ENCODE peak calls at places on chromosomes 13 and 19, in four cellular contexts. One of them, this sample, is unnamed.
A peak's percentile ranks its signal among the peaks of the same experiment; 100 is the strongest.

GRCh38 chr19:34711890-34712289 is 22.2 kb upstream of the ZNF181 start:
- DNase-seq in transverse colon: no peak
- DNase-seq in uterus: no peak
- DNase-seq in IMR-90: no peak
- DNase-seq in this sample: no peak

GRCh38 chr13:66663206-66663605 is 566.9 kb downstream of the PCDH9 start:
- DNase-seq in transverse colon: no peak
- DNase-seq in uterus: no peak
- DNase-seq in IMR-90: no peak
- DNase-seq in this sample: no peak

GRCh38 chr19:4390017-4390861 is 10.1 kb downstream of the SH3GL1 start:
- DNase-seq in transverse colon: peak; percentile 30
- DNase-seq in uterus: no peak
- DNase-seq in IMR-90: peak; percentile 56
- DNase-seq in this sample: no peak

GRCh38 chr19:17687857-17688784 is at the start of gene UNC13A:
- DNase-seq in transverse colon: peak; percentile 13
- DNase-seq in uterus: no peak
- DNase-seq in IMR-90: peak; percentile 29
- DNase-seq in this sample: no peak

GRCh38 chr13:30376426-30377311 is 45.6 kb upstream of the UBE2L5 start:
- DNase-seq in transverse colon: peak; percentile 67
- DNase-seq in uterus: no peak
- DNase-seq in IMR-90: no peak
- DNase-seq in this sample: peak; percentile 16

GRCh38 chr13:24203726-24204295 is 43.3 kb downstream of the SPATA13 start:
- DNase-seq in transverse colon: no peak
- DNase-seq in uterus: no peak
- DNase-seq in IMR-90: peak; percentile 50
- DNase-seq in this sample: no peak

GRCh38 chr19:34260771-34261173 is 6.4 kb downstream of the GARRE1 start:
- DNase-seq in transverse colon: no peak
- DNase-seq in uterus: no peak
- DNase-seq in IMR-90: peak; percentile 43
- DNase-seq in this sample: no peak

GRCh38 chr13:82758056-82758455 is 1124.2 kb downstream of the SLITRK1 start:
- DNase-seq in transverse colon: no peak
- DNase-seq in uterus: no peak
- DNase-seq in IMR-90: peak; percentile 17
- DNase-seq in this sample: no peak

GRCh38 chr19:31181535-31181934 is 167.7 kb downstream of the TSHZ3 start:
- DNase-seq in transverse colon: no peak
- DNase-seq in uterus: no peak
- DNase-seq in IMR-90: no peak
- DNase-seq in this sample: no peak

GRCh38 chr19:18478545-18479311 is 40.8 kb upstream of the ISYNA1 start:
- DNase-seq in transverse colon: peak; percentile 76
- DNase-seq in uterus: peak; percentile 78
- DNase-seq in IMR-90: peak; percentile 94
- DNase-seq in this sample: peak; percentile 46

GRCh38 chr19:31938675-31939074 is 406.7 kb upstream of the ZNF507 start:
- DNase-seq in transverse colon: no peak
- DNase-seq in uterus: no peak
- DNase-seq in IMR-90: no peak
- DNase-seq in this sample: no peak

GRCh38 chr19:53942001-53942786 is 20.5 kb upstream of the CACNG8 start:
- DNase-seq in transverse colon: no peak
- DNase-seq in uterus: no peak
- DNase-seq in IMR-90: no peak
- DNase-seq in this sample: no peak
- TF ChIP-seq CTCF in transverse colon: no peak
- TF ChIP-seq CTCF in uterus: no peak
- TF ChIP-seq CTCF in IMR-90: no peak
- TF ChIP-seq CTCF in this sample: no peak

DNA sequence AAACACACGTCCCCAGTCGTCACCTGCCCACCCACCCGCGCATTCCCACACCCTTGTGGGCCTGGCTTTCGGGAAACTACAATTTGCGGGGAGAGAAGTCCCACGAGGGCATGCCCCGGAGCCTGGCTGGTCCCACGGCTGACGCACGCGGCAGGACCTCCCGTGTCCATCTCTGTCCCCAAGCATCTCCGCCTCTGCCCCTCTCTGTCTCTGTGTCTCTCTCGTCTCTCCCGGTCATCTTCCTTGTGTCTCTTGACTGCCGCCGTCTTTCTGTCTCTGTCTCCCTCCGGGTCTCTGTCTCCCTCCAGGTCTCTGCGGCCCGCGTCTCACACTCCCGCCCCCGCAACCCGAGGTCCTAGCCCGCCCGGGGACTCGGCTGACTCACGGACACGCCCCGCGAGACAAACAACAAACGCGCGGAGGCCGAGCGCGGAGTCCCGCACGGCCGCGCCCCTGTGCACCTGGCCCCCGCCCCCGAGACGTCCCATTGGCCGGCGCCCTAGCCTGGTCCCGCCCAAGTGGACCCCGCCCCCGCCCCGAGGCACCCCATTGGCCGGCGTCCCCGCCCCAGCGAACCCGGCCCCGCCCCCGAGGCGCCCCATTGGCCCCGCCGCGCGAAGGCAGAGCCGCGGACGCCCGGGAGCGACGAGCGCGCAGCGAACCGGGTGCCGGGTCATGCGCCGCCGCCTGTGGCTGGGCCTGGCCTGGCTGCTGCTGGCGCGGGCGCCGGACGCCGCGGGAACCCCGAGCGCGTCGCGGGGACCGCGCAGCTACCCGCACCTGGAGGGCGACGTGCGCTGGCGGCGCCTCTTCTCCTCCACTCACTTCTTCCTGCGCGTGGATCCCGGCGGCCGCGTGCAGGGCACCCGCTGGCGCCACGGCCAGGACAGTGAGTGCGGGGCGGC is at the start of gene FGF22:
- DNase-seq in transverse colon: peak; percentile 97
- DNase-seq in uterus: peak; percentile 93
- DNase-seq in IMR-90: peak; percentile 74
- DNase-seq in this sample: peak; percentile 63
- TF ChIP-seq POLR2A in transverse colon: no peak
- TF ChIP-seq POLR2A in uterus: no peak
- TF ChIP-seq POLR2A in IMR-90: no peak
- TF ChIP-seq POLR2A in this sample: no peak

GRCh38 chr19:41501854-41502253 is 58.9 kb downstream of the ERICH4 start:
- DNase-seq in transverse colon: no peak
- DNase-seq in uterus: no peak
- DNase-seq in IMR-90: no peak
- DNase-seq in this sample: no peak
- H3K27ac ChIP-seq in transverse colon: no peak overlapping the region
- H3K27ac ChIP-seq in uterus: peak overlapping the region; percentile 34
- H3K27ac ChIP-seq in IMR-90: no peak overlapping the region
- H3K27ac ChIP-seq in this sample: peak overlapping the region; percentile 67

DNA sequence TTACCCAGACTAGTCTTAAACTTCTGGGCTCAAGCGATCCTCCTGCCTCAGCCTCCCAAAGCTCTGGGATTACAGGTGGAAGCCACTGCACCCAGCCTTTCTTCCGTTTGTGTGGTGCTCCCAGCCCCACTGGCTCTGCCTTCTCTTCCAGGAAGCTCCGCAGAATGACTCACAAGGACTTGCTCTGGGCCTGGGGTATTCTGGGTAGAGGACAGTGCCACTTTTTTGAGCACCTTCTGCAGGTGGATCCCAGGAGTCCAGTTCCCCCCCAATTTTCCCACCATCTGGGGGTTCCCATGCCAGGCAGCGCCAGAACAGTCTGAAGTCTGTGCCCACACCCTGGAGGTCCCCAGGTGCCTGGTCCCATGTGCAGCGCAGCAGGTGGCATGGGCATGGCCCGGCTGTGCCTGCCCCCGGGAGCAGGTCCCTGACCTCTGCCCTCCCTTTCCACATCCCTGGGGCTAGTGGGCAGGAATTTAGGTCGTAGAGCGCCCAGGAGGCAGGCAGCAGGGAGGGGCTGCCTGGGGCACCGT is 1.6 kb downstream of the REEP6 start:
- DNase-seq in transverse colon: no peak
- DNase-seq in uterus: no peak
- DNase-seq in IMR-90: no peak
- DNase-seq in this sample: no peak
- TF ChIP-seq CTCF in transverse colon: no peak
- TF ChIP-seq CTCF in uterus: no peak
- TF ChIP-seq CTCF in IMR-90: no peak
- TF ChIP-seq CTCF in this sample: no peak

GRCh38 chr13:42574435-42575311 is 721 bp downstream of the TNFSF11 start:
- DNase-seq in transverse colon: no peak
- DNase-seq in uterus: no peak
- DNase-seq in IMR-90: no peak
- DNase-seq in this sample: no peak
- TF ChIP-seq POLR2A in transverse colon: no peak
- TF ChIP-seq POLR2A in uterus: no peak
- TF ChIP-seq POLR2A in IMR-90: no peak
- TF ChIP-seq POLR2A in this sample: no peak

DNA sequence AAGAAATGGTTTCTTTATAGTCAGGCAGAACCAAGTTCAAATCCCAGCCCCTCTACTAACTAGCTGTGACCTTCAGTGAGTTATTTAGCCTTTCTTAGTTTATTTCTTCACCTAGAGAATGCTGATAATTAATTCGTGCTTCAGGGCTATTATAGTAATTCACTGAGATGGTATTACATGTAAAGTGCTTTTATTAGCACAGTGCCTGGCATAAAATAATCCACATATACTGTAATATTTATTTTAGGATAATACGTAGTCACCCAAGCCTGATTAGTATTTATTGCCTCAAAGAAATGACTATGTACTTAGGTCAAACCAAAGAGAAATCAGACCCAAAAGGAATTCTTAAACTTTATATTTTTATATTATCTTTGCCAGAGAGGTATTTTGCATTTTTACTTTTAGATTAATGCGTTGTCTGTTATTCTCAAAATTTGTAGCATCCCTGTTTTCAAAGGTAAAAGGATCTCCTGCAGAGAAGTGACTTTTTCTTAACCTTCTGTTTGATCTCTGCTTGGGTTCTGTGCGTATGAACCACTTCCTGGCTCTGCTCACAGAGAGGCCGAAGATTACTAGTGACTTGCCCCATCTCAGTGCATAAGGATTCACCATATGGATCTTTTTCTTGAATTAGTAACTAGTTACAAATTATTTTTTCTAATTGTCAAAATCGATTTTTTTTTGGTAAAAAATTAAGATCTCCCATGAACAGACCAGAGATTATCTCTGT is 19.7 kb downstream of the UBAC2 start:
- DNase-seq in transverse colon: no peak
- DNase-seq in uterus: no peak
- DNase-seq in IMR-90: no peak
- DNase-seq in this sample: no peak
- H3K27ac ChIP-seq in transverse colon: no peak overlapping the region
- H3K27ac ChIP-seq in uterus: no peak overlapping the region
- H3K27ac ChIP-seq in IMR-90: no peak overlapping the region
- H3K27ac ChIP-seq in this sample: no peak overlapping the region

GRCh38 chr19:51664131-51664530 is 17.5 kb upstream of the SIGLEC14 start:
- DNase-seq in transverse colon: no peak
- DNase-seq in uterus: no peak
- DNase-seq in IMR-90: no peak
- DNase-seq in this sample: no peak

GRCh38 chr19:51668167-51668566 is 21.5 kb upstream of the SIGLEC14 start:
- DNase-seq in transverse colon: no peak
- DNase-seq in uterus: no peak
- DNase-seq in IMR-90: no peak
- DNase-seq in this sample: no peak

GRCh38 chr19:51660975-51661600 is 14.5 kb upstream of the SIGLEC14 start:
- DNase-seq in transverse colon: peak; percentile 56
- DNase-seq in uterus: peak; percentile 60
- DNase-seq in IMR-90: peak; percentile 72
- DNase-seq in this sample: no peak

GRCh38 chr19:51663650-51664049 is 17.0 kb upstream of the SIGLEC14 start:
- DNase-seq in transverse colon: no peak
- DNase-seq in uterus: no peak
- DNase-seq in IMR-90: no peak
- DNase-seq in this sample: no peak

DNA sequence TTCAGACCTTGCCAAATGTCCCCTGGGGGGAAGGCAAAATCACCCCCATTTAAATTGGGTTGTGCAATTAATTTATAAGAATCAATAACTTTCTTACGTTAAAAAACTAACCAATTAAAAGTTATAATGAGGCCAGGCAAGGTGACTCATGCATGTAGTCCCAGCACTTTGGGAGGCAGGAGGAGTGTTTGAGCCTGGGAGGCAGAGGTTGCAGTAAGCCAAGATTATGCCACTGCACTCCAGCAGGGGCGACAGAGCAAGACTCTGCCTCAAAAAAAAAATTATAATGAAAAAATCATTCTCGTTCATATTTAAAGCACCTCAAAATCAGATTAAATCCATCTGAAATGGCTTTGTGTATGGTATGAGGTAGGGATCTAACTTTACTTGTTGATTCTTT is 18.4 kb upstream of the SIGLEC14 start:
- DNase-seq in transverse colon: no peak
- DNase-seq in uterus: no peak
- DNase-seq in IMR-90: no peak
- DNase-seq in this sample: no peak
- TF ChIP-seq CTCF in transverse colon: no peak
- TF ChIP-seq CTCF in uterus: no peak
- TF ChIP-seq CTCF in IMR-90: peak; percentile 41
- TF ChIP-seq CTCF in this sample: no peak

GRCh38 chr13:101271681-101272245 is 144.5 kb downstream of the NALCN start:
- DNase-seq in transverse colon: no peak
- DNase-seq in uterus: no peak
- DNase-seq in IMR-90: no peak
- DNase-seq in this sample: no peak

GRCh38 chr13:101267656-101268055 is 148.7 kb downstream of the NALCN start:
- DNase-seq in transverse colon: no peak
- DNase-seq in uterus: no peak
- DNase-seq in IMR-90: no peak
- DNase-seq in this sample: no peak

GRCh38 chr13:101272886-101273285 is 143.4 kb downstream of the NALCN start:
- DNase-seq in transverse colon: no peak
- DNase-seq in uterus: no peak
- DNase-seq in IMR-90: no peak
- DNase-seq in this sample: no peak
- TF ChIP-seq POLR2A in transverse colon: no peak
- TF ChIP-seq POLR2A in uterus: no peak
- TF ChIP-seq POLR2A in IMR-90: no peak
- TF ChIP-seq POLR2A in this sample: no peak